ENCODE peak calls at places on chromosomes 12 and 14, in nine cellular contexts. E is AG08396, R is NCI-H345, A is retinal pigment epithelial cell, K is activated B cell treated with CpG ODN at 0.5 μM for 24 hours, U is RPMI7951, Y is OCI-M1, L is NCI-H524, V is dermis blood vessel endothelial cell. Q is an unnamed sample.

GRCh38 chr12:42846782-42847181 is 257.2 kb upstream of the PRICKLE1 start:
- DNase-seq in R (no peak), Y (peak), L (no peak), U (no peak), A (no peak), V (no peak), E (no peak), K (no peak), Q (no peak)

GRCh38 chr12:78556651-78557050 is 307.9 kb upstream of the SYT1 start:
- DNase-seq in K (no peak), V (no peak), E (no peak), Y (no peak), L (no peak), R (no peak), A (no peak), U (no peak), Q (no peak)

GRCh38 chr14:25042362-25043299 is 7.3 kb downstream of the STXBP6 start:
- DNase-seq in E (peak), A (no peak), V (no peak), R (peak), L (peak), U (peak), K (no peak), Y (peak), Q (peak)

GRCh38 chr14:61365667-61366194 is 44.4 kb downstream of the PRKCH start:
- DNase-seq in Y (no peak), U (no peak), L (no peak), E (no peak), A (no peak), V (peak), R (no peak), K (no peak), Q (no peak)

GRCh38 chr14:28886940-28887339 is 120.4 kb downstream of the FOXG1 start:
- DNase-seq in U (no peak), V (no peak), L (no peak), E (no peak), R (no peak), Y (no peak), A (no peak), K (no peak), Q (no peak)

GRCh38 chr14:27228053-27228452 is 630.2 kb upstream of the NOVA1 start:
- DNase-seq in L (no peak), R (no peak), A (no peak), V (no peak), U (no peak), Y (no peak), E (no peak), K (no peak), Q (no peak)

GRCh38 chr12:50072198-50072907 is 12.8 kb upstream of the SMARCD1 start:
- DNase-seq in K (no peak), R (no peak), V (no peak), U (no peak), Y (peak), E (no peak), L (no peak), A (no peak), Q (no peak)

GRCh38 chr14:103061482-103061976 is 4.2 kb upstream of the CDC42BPB start:
- DNase-seq in E (no peak), L (no peak), V (no peak), Y (no peak), R (no peak), U (no peak), A (no peak), K (no peak), Q (no peak)